ENCODE peak calls at places on chromosomes 3 and 15, in eight cellular contexts. T, C, F, S, L, H, G and N are unnamed samples.

GRCh38 chr3:185187391-185187790 is 34.5 kb upstream of the C3orf70 start:
- DNase-seq in F (no peak), C (no peak), S (no peak), L (no peak), G (no peak), T (no peak), H (no peak), N (no peak)

GRCh38 chr15:31387483-31388118 is 61.0 kb downstream of the KLF13 start:
- DNase-seq in T (no peak), G (no peak), F (peak; percentile 94), L (no peak), C (no peak), S (no peak), H (no peak), N (peak; percentile 77)

GRCh38 chr3:74000715-74001114 is 376.0 kb upstream of the PDZRN3 start:
- DNase-seq in C (no peak), S (no peak), L (no peak), F (no peak), T (no peak), G (no peak), H (no peak), N (no peak)

GRCh38 chr15:25663515-25663914 is 199.6 kb downstream of the ATP10A start:
- DNase-seq in H (no peak), T (no peak), F (no peak), L (no peak), G (no peak), S (no peak), C (no peak), N (no peak)

GRCh38 chr15:40246496-40247275 is 7.8 kb downstream of the PAK6 start:
- DNase-seq in S (peak; percentile 32), G (no peak), H (no peak), L (no peak), T (no peak), C (peak; percentile 22), F (no peak), N (no peak)

GRCh38 chr3:132592211-132592610 is 4.9 kb upstream of the ACKR4 start:
- DNase-seq in S (no peak), C (no peak), T (no peak), L (no peak), F (no peak), G (no peak), H (no peak), N (no peak)

GRCh38 chr3:41272667-41273066 is 73.4 kb downstream of the CTNNB1 start:
- DNase-seq in F (no peak), L (no peak), G (no peak), T (no peak), S (no peak), H (no peak), C (no peak), N (no peak)

GRCh38 chr3:115658337-115659181 is 35.2 kb downstream of the GAP43 start:
- DNase-seq in C (peak; percentile 80), T (no peak), H (peak; percentile 84), L (peak; percentile 70), S (peak; percentile 83), G (peak; percentile 42), F (peak; percentile 54), N (peak; percentile 59)

GRCh38 chr15:87916208-87916607 is 340.3 kb downstream of the NTRK3 start:
- DNase-seq in S (no peak), G (no peak), C (no peak), L (no peak), T (no peak), H (no peak), F (no peak), N (no peak)

GRCh38 chr3:161560006-161560637 is 63.5 kb downstream of the OTOL1 start:
- DNase-seq in S (no peak), G (peak; percentile 3), H (peak; percentile 29), F (peak; percentile 55), T (peak; percentile 33), L (peak; percentile 38), C (peak; percentile 14), N (no peak)

GRCh38 chr3:153026026-153026425 is 136.0 kb upstream of the RAP2B start:
- DNase-seq in G (no peak), C (no peak), S (no peak), T (no peak), L (no peak), F (no peak), H (no peak), N (no peak)

GRCh38 chr15:46280753-46281521 is 646.1 kb downstream of the SQOR start:
- DNase-seq in C (peak; percentile 40), H (no peak), G (no peak), T (no peak), L (no peak), F (no peak), S (no peak), N (no peak)

GRCh38 chr3:171054231-171054630 is 27.7 kb upstream of the SLC2A2 start:
- DNase-seq in T (no peak), G (no peak), C (no peak), L (no peak), S (no peak), F (no peak), H (no peak), N (no peak)

GRCh38 chr15:51842852-51843737 is 13.6 kb downstream of the TMOD3 start:
- DNase-seq in F (no peak), L (no peak), C (no peak), H (no peak), S (no peak), T (no peak), G (peak; percentile 67), N (no peak)

GRCh38 chr15:45660231-45660979 is 25.6 kb downstream of the SQOR start:
- DNase-seq in H (no peak), C (peak; percentile 61), F (no peak), G (no peak), T (no peak), L (peak; percentile 24), S (no peak), N (no peak)

GRCh38 chr3:129602730-129603560 is 3.5 kb downstream of the PLXND1 start:
- DNase-seq in S (peak; percentile 67), F (no peak), T (no peak), H (peak; percentile 92), G (peak; percentile 32), C (peak; percentile 79), L (peak; percentile 75), N (no peak)

GRCh38 chr3:152252750-152253149 is 16.0 kb upstream of the MBNL1 start:
- DNase-seq in T (no peak), C (no peak), G (no peak), S (no peak), H (no peak), L (no peak), F (no peak), N (no peak)

GRCh38 chr3:136960838-136961836 is 3.4 kb downstream of the IL20RB start:
- DNase-seq in F (no peak), T (no peak), H (no peak), L (no peak), C (no peak), S (no peak), G (peak; percentile 92), N (no peak)

GRCh38 chr3:107994954-107995715 is 95.7 kb downstream of the CD47 start:
- DNase-seq in T (no peak), C (no peak), F (no peak), S (no peak), G (no peak), H (no peak), L (no peak), N (no peak)

GRCh38 chr15:43433160-43433559 is 59.8 kb downstream of the TP53BP1 start:
- DNase-seq in H (no peak), S (no peak), T (no peak), G (no peak), C (no peak), L (no peak), F (no peak), N (no peak)
- H3K36me3 ChIP-seq in H (no peaks in the 10 kb centered on the region), S (peaks cover 83% of the 10 kb centered on the region), T (peaks cover 26% of the 10 kb centered on the region), G (peaks cover 21% of the 10 kb centered on the region), C (peaks cover 14% of the 10 kb centered on the region), L (peaks cover 83% of the 10 kb centered on the region), F (no peaks in the 10 kb centered on the region), N (peaks cover 28% of the 10 kb centered on the region)

GRCh38 chr15:75641176-75641498 is 1.1 kb upstream of the IMP3 start:
- DNase-seq in S (no peak), H (no peak), F (no peak), G (no peak), L (no peak), T (no peak), C (no peak), N (no peak)
- H3K4me3 ChIP-seq in S (no peak overlapping the region), H (no peak overlapping the region), F (no peak overlapping the region), G (no peak overlapping the region), L (no peak overlapping the region), T (no peak overlapping the region), C (peak overlapping the region; percentile 100), N (no peak overlapping the region)

DNA sequence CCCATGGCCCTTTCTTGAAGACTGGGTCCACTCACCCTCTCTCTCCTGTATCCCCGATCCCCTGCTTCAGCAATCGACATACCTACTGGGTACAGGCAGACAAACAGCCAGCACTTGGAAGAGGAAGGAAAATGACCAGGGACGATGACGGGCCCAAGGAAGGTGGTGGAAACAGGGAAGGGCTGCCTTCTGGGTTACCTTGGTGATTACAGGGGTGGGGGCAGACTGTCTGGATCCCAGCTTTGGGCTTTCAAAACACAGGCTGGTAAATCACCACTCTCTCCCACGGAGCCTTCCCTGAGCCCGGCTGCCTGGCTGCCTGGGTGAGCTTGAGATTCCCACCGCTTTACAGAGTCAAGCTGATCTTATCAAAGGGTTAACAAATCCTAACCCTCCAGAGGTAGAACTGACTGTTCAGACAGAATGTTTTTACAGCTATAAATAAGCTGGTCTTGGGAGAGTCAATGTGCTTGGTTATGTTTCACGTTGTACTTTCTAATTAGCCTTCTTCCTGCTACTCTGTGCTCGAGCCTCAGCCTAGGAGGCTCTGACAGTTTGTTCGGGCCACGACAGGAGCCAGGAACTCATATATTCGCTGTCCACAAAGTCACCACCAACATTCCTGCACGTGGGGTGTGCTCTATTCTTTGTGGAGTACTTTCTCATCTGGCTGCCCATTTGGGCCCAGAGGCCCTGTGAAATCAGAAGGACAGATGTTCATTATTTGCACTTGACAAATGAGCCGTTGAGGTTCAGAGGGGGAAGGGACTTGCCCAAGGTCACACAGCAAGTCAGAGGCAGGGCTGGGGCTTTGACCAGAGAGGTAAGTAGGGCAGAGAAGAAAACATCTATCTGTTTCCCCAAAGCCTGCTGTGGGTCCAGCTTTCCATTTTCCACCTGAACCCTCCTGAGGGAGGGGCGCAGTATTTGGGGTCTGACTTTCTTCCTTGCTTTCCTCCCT is 63.4 kb downstream of the FEM1B start:
- DNase-seq in T (no peak), S (no peak), L (no peak), G (no peak), F (no peak), H (peak; percentile 51), C (no peak), N (no peak)
- H3K36me3 ChIP-seq in T (no peaks in the 10 kb centered on the region), S (no peaks in the 10 kb centered on the region), L (no peaks in the 10 kb centered on the region), G (no peaks in the 10 kb centered on the region), F (no peaks in the 10 kb centered on the region), H (no peaks in the 10 kb centered on the region), C (no peaks in the 10 kb centered on the region), N (no peaks in the 10 kb centered on the region)

DNA sequence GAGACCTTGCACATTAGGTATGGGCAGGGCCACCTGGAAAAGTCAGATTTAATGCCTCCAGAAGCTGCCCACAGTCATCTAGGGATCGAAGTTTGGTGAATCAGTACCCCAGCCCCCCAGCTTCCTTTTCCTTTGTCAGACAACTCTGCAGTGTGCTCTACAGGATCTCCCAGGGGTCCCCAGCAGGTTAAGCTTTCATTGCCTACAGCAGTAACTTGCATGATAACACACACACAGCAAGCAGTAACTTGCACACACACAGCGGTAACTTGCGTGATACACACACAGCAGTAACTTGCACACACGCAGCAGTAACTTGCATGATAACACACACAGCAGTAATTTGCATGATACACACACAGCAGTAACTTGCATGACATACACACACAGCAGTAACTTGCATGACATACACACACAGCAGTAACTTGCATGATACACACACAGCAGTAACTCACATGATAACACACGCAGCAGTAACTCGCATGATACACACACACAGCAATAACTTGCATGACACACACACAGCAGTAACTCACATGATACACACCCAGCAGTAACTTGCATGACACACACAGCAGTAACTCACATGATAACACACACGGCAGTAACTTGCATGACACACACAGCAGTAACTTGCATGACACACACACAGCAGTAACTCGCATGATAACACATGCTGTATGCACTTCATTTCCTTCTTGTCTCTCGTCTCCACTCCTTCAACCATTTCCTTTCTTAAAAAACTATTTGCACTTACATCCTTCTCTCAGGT is 131.1 kb downstream of the UACA start:
- DNase-seq in C (no peak), H (no peak), F (no peak), T (no peak), S (no peak), G (no peak), L (no peak), N (no peak)
- H3K4me3 ChIP-seq in C (no peak overlapping the region), H (no peak overlapping the region), F (no peak overlapping the region), T (no peak overlapping the region), S (no peak overlapping the region), G (no peak overlapping the region), L (no peak overlapping the region), N (no peak overlapping the region)